ENCODE peak calls at places on chromosomes 1 and 21, in eight cellular contexts. F is naive thymus-derived CD4-positive, alpha-beta T cell; U is lower lobe of right lung; E is fibroblast of gingiva; X is pancreas; H is ACHN; T is substantia nigra; S is GM13977. L is an unnamed sample.

GRCh38 chr1:145795257-145795881 is 28.5 kb downstream of the RNF115 start:
- DNase-seq in T (no peak), E (no peak), F (no peak), U (no peak), S (no peak), X (no peak), H (no peak), L (no peak)

GRCh38 chr1:211382714-211383480 is 56.3 kb downstream of the TRAF5 start:
- DNase-seq in X (peak; percentile 94), E (peak; percentile 93), U (peak; percentile 97), T (peak; percentile 76), S (peak; percentile 86), F (peak; percentile 62), H (peak; percentile 98), L (peak; percentile 93)

GRCh38 chr1:59173721-59174120 is 123.2 kb upstream of the FGGY start:
- DNase-seq in S (no peak), E (peak; percentile 75), U (no peak), T (no peak), F (no peak), X (no peak), H (no peak), L (peak; percentile 34)

GRCh38 chr1:234543442-234544093 is 64.6 kb upstream of the TARBP1 start:
- DNase-seq in S (no peak), U (no peak), E (no peak), F (no peak), H (no peak), X (peak; percentile 29), T (no peak), L (no peak)

GRCh38 chr1:204161609-204162497 is 4.3 kb downstream of the REN start:
- DNase-seq in T (no peak), S (no peak), X (no peak), E (no peak), U (peak; percentile 32), F (no peak), H (no peak), L (no peak)

GRCh38 chr1:109185357-109185756 is 28.4 kb upstream of the SARS1 start:
- DNase-seq in U (peak; percentile 80), F (no peak), T (no peak), H (no peak), E (no peak), X (no peak), S (no peak), L (no peak)

GRCh38 chr21:38325761-38326420 is 69.1 kb downstream of the KCNJ15 start:
- DNase-seq in T (no peak), S (no peak), H (no peak), U (no peak), F (no peak), X (no peak), E (no peak), L (no peak)

GRCh38 chr1:31632649-31633048 is 12.0 kb downstream of the PEF1 start:
- DNase-seq in S (no peak), U (no peak), H (no peak), E (no peak), F (no peak), T (no peak), X (no peak), L (no peak)

GRCh38 chr1:41847011-41847410 is 71.7 kb downstream of the HIVEP3 start:
- DNase-seq in U (no peak), E (no peak), F (no peak), H (no peak), X (no peak), S (no peak), T (no peak), L (no peak)

GRCh38 chr1:94125551-94126514 is 4.9 kb upstream of the ABCA4 start:
- DNase-seq in E (no peak), X (no peak), T (no peak), H (no peak), U (no peak), S (no peak), F (no peak), L (no peak)

GRCh38 chr1:41889506-41890414 is 29.0 kb downstream of the HIVEP3 start:
- DNase-seq in T (no peak), X (no peak), H (no peak), F (no peak), U (no peak), S (no peak), E (no peak), L (peak; percentile 5)

GRCh38 chr1:224106568-224107281 is 7.2 kb upstream of the FBXO28 start:
- DNase-seq in U (no peak), F (no peak), X (peak; percentile 33), S (peak; percentile 66), E (peak; percentile 36), H (peak; percentile 78), T (no peak), L (no peak)

GRCh38 chr1:40803447-40803846 is 19.9 kb downstream of the KCNQ4 start:
- DNase-seq in H (no peak), F (no peak), X (no peak), T (no peak), U (no peak), S (no peak), E (no peak), L (no peak)

GRCh38 chr1:40439247-40439646 is 11.0 kb upstream of the ZFP69B start:
- DNase-seq in T (no peak), U (no peak), X (no peak), E (no peak), H (no peak), F (no peak), S (no peak), L (no peak)